ENCODE peak calls at places on chromosome 21, in seven cellular contexts. K is OCI-LY7, W is HCT116, N is Karpas-422, O is hepatocyte, U is PC-9, B is PC-3. J is an unnamed sample.

GRCh38 chr21:36783612-36784383 is 84.9 kb downstream of the SIM2 start:
- DNase-seq in B (peak; percentile 96), N (no peak), O (peak; percentile 71), K (no peak), U (peak; percentile 92), W (peak; percentile 90), J (no peak)

GRCh38 chr21:35853321-35853922 is 206.9 kb downstream of the SETD4 start:
- DNase-seq in W (no peak), K (no peak), O (no peak), B (no peak), U (no peak), N (no peak), J (no peak)

GRCh38 chr21:32329331-32329730 is 30.7 kb downstream of the MRAP start:
- DNase-seq in U (no peak), N (no peak), O (no peak), W (no peak), B (no peak), K (no peak), J (no peak)

GRCh38 chr21:29624776-29625175 is 315.0 kb downstream of the GRIK1 start:
- DNase-seq in K (no peak), N (no peak), W (no peak), U (no peak), O (no peak), B (no peak), J (no peak)

GRCh38 chr21:39818557-39818956 is 48.7 kb upstream of the PCP4 start:
- DNase-seq in U (no peak), N (peak; percentile 46), O (no peak), W (no peak), K (peak; percentile 10), B (no peak), J (peak; percentile 17)

GRCh38 chr21:14567557-14568279 is 21.6 kb upstream of the SAMSN1 start:
- DNase-seq in O (no peak), W (no peak), N (no peak), B (no peak), U (no peak), K (no peak), J (peak; percentile 30)

GRCh38 chr21:25170681-25171080 is 436.6 kb downstream of the MRPL39 start:
- DNase-seq in N (no peak), O (no peak), U (no peak), K (no peak), W (no peak), B (no peak), J (no peak)

GRCh38 chr21:17270234-17270633 is 242.6 kb upstream of the CXADR start:
- DNase-seq in K (peak; percentile 12), U (peak; percentile 34), N (peak; percentile 56), O (peak; percentile 63), B (peak; percentile 49), W (no peak), J (peak; percentile 52)

GRCh38 chr21:37792046-37792445 is 124.2 kb downstream of the KCNJ6 start:
- DNase-seq in U (no peak), N (no peak), W (no peak), K (no peak), O (no peak), B (no peak), J (no peak)

GRCh38 chr21:32136546-32136945 is 142.3 kb downstream of the MIS18A start:
- DNase-seq in N (no peak), W (no peak), K (no peak), U (no peak), B (no peak), O (no peak), J (no peak)

GRCh38 chr21:36699546-36700294 is 805 bp downstream of the SIM2 start:
- DNase-seq in W (no peak), N (no peak), K (no peak), O (no peak), B (peak; percentile 29), U (no peak), J (no peak)

GRCh38 chr21:15908187-15908586 is 178.4 kb downstream of the USP25 start:
- DNase-seq in B (no peak), K (no peak), N (peak; percentile 35), W (no peak), O (no peak), U (no peak), J (no peak)

GRCh38 chr21:14382486-14382834 is 486 bp downstream of the HSPA13 start:
- DNase-seq in K (peak; percentile 42), U (no peak), W (no peak), O (peak; percentile 55), B (peak; percentile 23), N (peak; percentile 59), J (no peak)

GRCh38 chr21:38619865-38620513 is 121.7 kb upstream of the ERG start:
- DNase-seq in B (peak; percentile 3), W (no peak), K (no peak), O (no peak), U (no peak), N (no peak), J (no peak)

GRCh38 chr21:37620401-37620800 is 253.8 kb downstream of the DYRK1A start:
- DNase-seq in O (no peak), N (no peak), U (no peak), W (no peak), B (no peak), K (no peak), J (no peak)

GRCh38 chr21:41207401-41208388 is 39.7 kb downstream of the BACE2 start:
- DNase-seq in W (no peak), K (no peak), U (no peak), N (no peak), B (no peak), O (peak; percentile 30), J (peak; percentile 48)

GRCh38 chr21:28821276-28822063 is 171.2 kb downstream of the LTN1 start:
- DNase-seq in B (peak; percentile 36), W (no peak), U (no peak), K (no peak), N (no peak), O (no peak), J (no peak)

GRCh38 chr21:25300632-25301031 is 306.6 kb downstream of the MRPL39 start:
- DNase-seq in N (no peak), B (no peak), U (no peak), W (no peak), K (no peak), O (no peak), J (no peak)

GRCh38 chr21:39055167-39055767 is 128.0 kb downstream of the PSMG1 start:
- DNase-seq in N (peak; percentile 16), U (no peak), W (no peak), B (no peak), K (no peak), O (no peak), J (no peak)

GRCh38 chr21:24941316-24942185 is 665.7 kb downstream of the MRPL39 start:
- DNase-seq in U (no peak), O (peak; percentile 10), N (no peak), B (peak; percentile 44), W (no peak), K (no peak), J (no peak)

GRCh38 chr21:35932232-35932911 is 128.0 kb downstream of the SETD4 start:
- DNase-seq in N (peak; percentile 88), W (peak; percentile 91), B (peak; percentile 90), K (peak; percentile 91), O (peak; percentile 79), U (peak; percentile 68), J (peak; percentile 87)

GRCh38 chr21:38831526-38832467 is 26.1 kb downstream of the ETS2 start:
- DNase-seq in U (peak; percentile 79), B (peak; percentile 81), K (no peak), N (no peak), W (peak; percentile 35), O (peak; percentile 89), J (peak; percentile 14)

GRCh38 chr21:46295996-46296752 is 10.0 kb downstream of the YBEY start:
- DNase-seq in W (no peak), K (peak; percentile 71), B (no peak), U (no peak), O (peak; percentile 38), N (no peak), J (no peak)

GRCh38 chr21:46569071-46569470 is 35.8 kb downstream of the S100B start:
- DNase-seq in N (no peak), W (no peak), K (no peak), U (no peak), B (no peak), O (no peak), J (no peak)

GRCh38 chr21:36628096-36628495 is 70.8 kb upstream of the SIM2 start:
- DNase-seq in K (no peak), O (no peak), U (no peak), N (no peak), B (no peak), W (no peak), J (no peak)

GRCh38 chr21:19850157-19850556 is 1148.1 kb upstream of the NCAM2 start:
- DNase-seq in W (no peak), N (no peak), B (no peak), U (no peak), O (no peak), K (no peak), J (no peak)

GRCh38 chr21:38494688-38495087 is 3.6 kb downstream of the ERG start:
- DNase-seq in K (no peak), N (no peak), B (no peak), U (no peak), W (no peak), O (no peak), J (no peak)

DNA sequence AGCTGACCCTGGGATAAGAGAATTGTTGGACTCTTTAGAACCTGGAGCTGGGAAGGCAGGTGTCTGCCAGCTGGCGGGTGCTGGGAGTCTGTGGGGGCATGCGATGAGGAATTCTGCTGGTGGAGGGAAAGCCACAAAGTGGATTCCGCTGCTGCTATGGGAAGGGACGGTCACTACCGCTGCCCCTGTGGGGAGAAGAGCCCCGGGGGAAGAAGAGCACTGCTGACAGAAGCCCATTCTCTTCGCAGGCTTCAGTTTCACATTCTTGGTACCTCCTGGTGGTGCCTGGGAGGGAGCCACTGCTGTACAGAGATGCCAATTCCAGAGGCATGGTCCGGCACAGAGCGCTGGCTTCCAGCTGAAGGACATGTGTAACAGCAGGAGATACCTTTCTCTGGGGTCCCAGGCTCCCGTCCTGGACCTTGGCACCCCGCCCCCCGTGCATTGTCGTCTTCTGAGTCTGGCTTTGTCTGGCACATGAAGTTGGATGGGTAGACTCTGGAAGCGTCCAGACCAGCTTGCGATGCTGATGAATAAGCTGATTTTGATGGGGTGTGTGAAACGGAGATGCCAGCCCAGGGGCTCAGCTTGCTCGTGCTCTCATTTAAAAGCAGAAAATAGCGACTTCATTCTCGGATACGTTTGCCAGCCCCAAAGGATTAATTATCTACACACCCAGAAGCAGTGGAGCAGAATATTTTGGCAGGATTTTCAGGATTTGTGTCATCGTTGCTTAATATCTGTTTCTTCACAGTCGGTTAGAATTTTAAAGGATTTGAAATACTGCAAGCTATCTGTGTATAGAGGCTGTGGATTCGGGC is 13.2 kb downstream of the PDXK start:
- DNase-seq in U (no peak), K (no peak), O (no peak), N (no peak), W (no peak), B (no peak), J (no peak)
- H3K27ac ChIP-seq in U (no peak overlapping the region), K (no peak overlapping the region), O (peak overlapping the region; percentile 90), N (no peak overlapping the region), W (no peak overlapping the region), B (no peak overlapping the region), J (no peak overlapping the region)

GRCh38 chr21:33406493-33406892 is 3.3 kb downstream of the IFNGR2 start:
- DNase-seq in N (no peak), K (no peak), B (no peak), W (no peak), O (no peak), U (no peak), J (no peak)
- H3K9me2 ChIP-seq in N (no peaks in the 10 kb centered on the region), K (no peaks in the 10 kb centered on the region), B (no peaks in the 10 kb centered on the region), W (no peaks in the 10 kb centered on the region), O (no peaks in the 10 kb centered on the region), U (no peaks in the 10 kb centered on the region), J (no peaks in the 10 kb centered on the region)

GRCh38 chr21:34797926-34798595 is 129.3 kb downstream of the CLIC6 start:
- DNase-seq in K (no peak), N (no peak), O (no peak), B (no peak), W (no peak), U (peak; percentile 43), J (no peak)
- H3K4me2 ChIP-seq in K (no peak overlapping the region), N (no peak overlapping the region), O (no peak overlapping the region), B (no peak overlapping the region), W (peak overlapping the region; percentile 69), U (no peak overlapping the region), J (no peak overlapping the region)

GRCh38 chr21:45109831-45110492 is 35.6 kb downstream of the ADARB1 start:
- DNase-seq in W (no peak), K (peak; percentile 95), B (no peak), N (peak; percentile 91), O (no peak), U (no peak), J (peak; percentile 91)
- H3K27ac ChIP-seq in W (no peak overlapping the region), K (peak overlapping the region; percentile 81), B (no peak overlapping the region), N (no peak overlapping the region), O (no peak overlapping the region), U (no peak overlapping the region), J (peak overlapping the region; percentile 52)

J was measured in MM.1S.